ENCODE peak calls at places on chromosomes 6 and 20, in eight cellular contexts. L, O, K, B, X, V, I and M are unnamed samples.
A peak's percentile ranks its signal among the peaks of the same experiment; 100 is the strongest.

GRCh38 chr6:63610944-63611343 is 24.7 kb upstream of the PHF3 start:
- DNase-seq in L (no peak), O (no peak), K (no peak), B (no peak), X (no peak), V (no peak), I (no peak), M (no peak)

GRCh38 chr6:54083301-54083700 is 27.9 kb upstream of the MLIP start:
- DNase-seq in L (no peak), O (no peak), K (no peak), B (no peak), X (no peak), V (no peak), I (no peak), M (no peak)

GRCh38 chr20:17511401-17511800 is 19.8 kb downstream of the BFSP1 start:
- DNase-seq in L (no peak), O (no peak), K (no peak), B (no peak), X (no peak), V (no peak), I (no peak), M (peak; percentile 20)

GRCh38 chr20:62043131-62043914 is 22.4 kb downstream of the TAF4 start:
- DNase-seq in L (no peak), O (no peak), K (no peak), B (peak; percentile 68), X (no peak), V (no peak), I (peak; percentile 14), M (no peak)

GRCh38 chr20:53664121-53664520 is 70.5 kb upstream of the ZNF217 start:
- DNase-seq in L (no peak), O (no peak), K (no peak), B (no peak), X (no peak), V (no peak), I (no peak), M (no peak)

GRCh38 chr20:49543858-49544437 is 24.0 kb downstream of the PTGIS start:
- DNase-seq in L (no peak), O (no peak), K (no peak), B (no peak), X (no peak), V (no peak), I (no peak), M (no peak)

GRCh38 chr6:122268394-122268793 is 131.1 kb upstream of the HSF2 start:
- DNase-seq in L (no peak), O (no peak), K (no peak), B (no peak), X (peak; percentile 10), V (no peak), I (no peak), M (no peak)

GRCh38 chr6:121522265-121522664 is 86.8 kb downstream of the GJA1 start:
- DNase-seq in L (peak; percentile 99), O (no peak), K (no peak), B (peak; percentile 97), X (peak; percentile 97), V (peak; percentile 92), I (no peak), M (no peak)

GRCh38 chr6:102085257-102085656 is 691.7 kb downstream of the GRIK2 start:
- DNase-seq in L (no peak), O (no peak), K (no peak), B (no peak), X (no peak), V (no peak), I (no peak), M (no peak)

GRCh38 chr6:16982827-16983226 is 119.0 kb upstream of the STMND1 start:
- DNase-seq in L (no peak), O (no peak), K (no peak), B (peak; percentile 97), X (peak; percentile 92), V (peak; percentile 92), I (no peak), M (peak; percentile 57)

GRCh38 chr20:23995905-23996666 is 7.5 kb upstream of the GGTLC1 start:
- DNase-seq in L (peak; percentile 24), O (peak; percentile 58), K (no peak), B (peak; percentile 34), X (peak; percentile 16), V (no peak), I (peak; percentile 48), M (peak; percentile 54)

GRCh38 chr20:5191829-5192569 is 65.2 kb downstream of the CDS2 start:
- DNase-seq in L (peak; percentile 79), O (peak; percentile 32), K (no peak), B (peak; percentile 86), X (peak; percentile 77), V (peak; percentile 39), I (no peak), M (peak; percentile 83)

GRCh38 chr6:4794140-4794707 is 18.0 kb downstream of the CDYL start:
- DNase-seq in L (no peak), O (no peak), K (no peak), B (no peak), X (no peak), V (no peak), I (peak; percentile 60), M (no peak)

GRCh38 chr6:122388945-122389344 is 10.5 kb upstream of the HSF2 start:
- DNase-seq in L (no peak), O (no peak), K (no peak), B (no peak), X (no peak), V (no peak), I (no peak), M (no peak)

GRCh38 chr6:146943673-146944072 is 260.5 kb upstream of the STXBP5 start:
- DNase-seq in L (no peak), O (no peak), K (no peak), B (no peak), X (no peak), V (no peak), I (no peak), M (no peak)

GRCh38 chr20:52746768-52747167 is 225.4 kb upstream of the TSHZ2 start:
- DNase-seq in L (no peak), O (no peak), K (no peak), B (no peak), X (no peak), V (no peak), I (no peak), M (no peak)

GRCh38 chr20:8388146-8388545 is 256.1 kb downstream of the PLCB1 start:
- DNase-seq in L (peak; percentile 37), O (no peak), K (no peak), B (peak; percentile 81), X (peak; percentile 47), V (peak; percentile 60), I (no peak), M (no peak)

GRCh38 chr20:24693466-24694156 is 224.2 kb downstream of the SYNDIG1 start:
- DNase-seq in L (no peak), O (no peak), K (no peak), B (no peak), X (no peak), V (no peak), I (no peak), M (no peak)

GRCh38 chr6:41450581-41450980 is 95.6 kb upstream of the FOXP4 start:
- DNase-seq in L (no peak), O (no peak), K (no peak), B (no peak), X (no peak), V (no peak), I (no peak), M (no peak)

GRCh38 chr20:37396520-37397075 is 50.7 kb downstream of the SRC start:
- DNase-seq in L (no peak), O (no peak), K (no peak), B (no peak), X (no peak), V (no peak), I (no peak), M (no peak)

GRCh38 chr6:6461138-6461537 is 127.4 kb upstream of the LY86 start:
- DNase-seq in L (no peak), O (no peak), K (no peak), B (no peak), X (peak; percentile 2), V (no peak), I (no peak), M (peak; percentile 44)

GRCh38 chr20:2800590-2801458 is at the start of gene CPXM1:
- DNase-seq in L (peak; percentile 26), O (no peak), K (no peak), B (peak; percentile 6), X (no peak), V (no peak), I (no peak), M (peak; percentile 28)

GRCh38 chr6:155850408-155850841 is 394.8 kb upstream of the NOX3 start:
- DNase-seq in L (peak; percentile 80), O (no peak), K (no peak), B (peak; percentile 22), X (peak; percentile 63), V (no peak), I (no peak), M (no peak)

GRCh38 chr6:39062014-39062740 is 13.6 kb downstream of the GLP1R start:
- DNase-seq in L (no peak), O (no peak), K (no peak), B (no peak), X (no peak), V (no peak), I (peak; percentile 61), M (no peak)

GRCh38 chr6:45845546-45845945 is 170.1 kb downstream of the CLIC5 start:
- DNase-seq in L (no peak), O (no peak), K (no peak), B (peak; percentile 58), X (peak; percentile 16), V (peak; percentile 17), I (no peak), M (no peak)

GRCh38 chr20:38645980-38646858 is 44.6 kb downstream of the ARHGAP40 start:
- DNase-seq in L (peak; percentile 64), O (peak; percentile 71), K (no peak), B (peak; percentile 61), X (peak; percentile 45), V (no peak), I (peak; percentile 68), M (peak; percentile 86)
- H3K4me3 ChIP-seq in L (peak overlapping the region; percentile 14), O (no peak overlapping the region), K (peak overlapping the region; percentile 30), B (no peak overlapping the region), X (no peak overlapping the region), V (peak overlapping the region; percentile 11), I (peak overlapping the region; percentile 28), M (peak overlapping the region; percentile 19)

GRCh38 chr6:2611092-2611491 is 139.6 kb downstream of the MYLK4 start:
- DNase-seq in L (peak; percentile 26), O (peak; percentile 44), K (no peak), B (no peak), X (peak; percentile 33), V (no peak), I (no peak), M (no peak)
- TF ChIP-seq CTCF in L (no peak), O (no peak), K (no peak), B (no peak), X (no peak), V (no peak), I (no peak), M (no peak)

GRCh38 chr20:44738779-44739477 is 6.7 kb upstream of the KCNK15 start:
- DNase-seq in L (peak; percentile 72), O (peak; percentile 79), K (peak; percentile 70), B (peak; percentile 80), X (peak; percentile 56), V (no peak), I (peak; percentile 59), M (peak; percentile 75)
- H3K4me3 ChIP-seq in L (no peak overlapping the region), O (no peak overlapping the region), K (no peak overlapping the region), B (no peak overlapping the region), X (no peak overlapping the region), V (no peak overlapping the region), I (no peak overlapping the region), M (no peak overlapping the region)

DNA sequence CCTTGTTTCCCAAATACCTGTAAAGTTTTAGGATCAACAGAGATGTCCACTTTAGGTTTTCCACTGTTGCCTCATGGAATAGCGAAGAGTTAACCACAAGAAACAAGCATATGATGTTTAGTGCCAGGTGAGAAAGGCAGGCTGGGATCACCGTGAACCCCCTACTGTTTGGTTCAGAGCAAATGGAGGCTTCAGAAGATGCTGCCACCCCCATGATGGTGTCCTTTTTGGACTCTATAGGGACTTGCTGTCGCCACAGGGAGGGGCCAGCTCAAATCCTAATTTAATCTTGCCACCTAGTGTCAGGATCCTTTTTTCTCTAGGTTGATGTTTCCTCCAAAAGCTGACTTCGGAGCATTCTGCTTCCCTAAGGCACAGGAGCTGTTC is 1.9 kb upstream of the DLL1 start:
- DNase-seq in L (no peak), O (no peak), K (no peak), B (no peak), X (no peak), V (no peak), I (no peak), M (no peak)
- TF ChIP-seq CTCF in L (no peak), O (no peak), K (no peak), B (no peak), X (peak; percentile 10), V (no peak), I (peak; percentile 16), M (no peak)